ENCODE peak calls at places on chromosomes 13 and 19, in six cellular contexts. One of them, this sample, is unnamed.

GRCh38 chr13:44967656-44968451 is 21.4 kb downstream of the NUFIP1 start:
- DNase-seq in IMR-90: peak; percentile 31
- DNase-seq in fibroblast of lung: peak; percentile 39
- DNase-seq in prostate gland: peak; percentile 44
- DNase-seq in endodermal cell: no peak
- DNase-seq in heart right ventricle: no peak
- DNase-seq in this sample: peak; percentile 23

GRCh38 chr13:99199541-99200432 is 867 bp upstream of the UBAC2 start:
- DNase-seq in IMR-90: no peak
- DNase-seq in fibroblast of lung: peak; percentile 22
- DNase-seq in prostate gland: no peak
- DNase-seq in endodermal cell: no peak
- DNase-seq in heart right ventricle: no peak
- DNase-seq in this sample: peak; percentile 40

GRCh38 chr13:29676535-29676934 is 81.0 kb upstream of the SLC7A1 start:
- DNase-seq in IMR-90: peak; percentile 29
- DNase-seq in fibroblast of lung: peak; percentile 55
- DNase-seq in prostate gland: no peak
- DNase-seq in endodermal cell: no peak
- DNase-seq in heart right ventricle: no peak
- DNase-seq in this sample: no peak

GRCh38 chr19:10286803-10287737 is at the start of gene ICAM4:
- DNase-seq in IMR-90: peak; percentile 29
- DNase-seq in fibroblast of lung: no peak
- DNase-seq in prostate gland: no peak
- DNase-seq in endodermal cell: peak; percentile 83
- DNase-seq in heart right ventricle: peak; percentile 89
- DNase-seq in this sample: peak; percentile 63

GRCh38 chr19:13154241-13154778 is 4.1 kb downstream of the IER2 start:
- DNase-seq in IMR-90: peak; percentile 95
- DNase-seq in fibroblast of lung: peak; percentile 96
- DNase-seq in prostate gland: peak; percentile 91
- DNase-seq in endodermal cell: peak; percentile 69
- DNase-seq in heart right ventricle: peak; percentile 94
- DNase-seq in this sample: peak; percentile 86

GRCh38 chr13:50526771-50527567 is 316.5 kb downstream of the DLEU7 start:
- DNase-seq in IMR-90: no peak
- DNase-seq in fibroblast of lung: no peak
- DNase-seq in prostate gland: peak; percentile 22
- DNase-seq in endodermal cell: no peak
- DNase-seq in heart right ventricle: no peak
- DNase-seq in this sample: peak; percentile 30

GRCh38 chr19:38710928-38711725 is 33.1 kb downstream of the CAPN12 start:
- DNase-seq in IMR-90: no peak
- DNase-seq in fibroblast of lung: no peak
- DNase-seq in prostate gland: peak; percentile 56
- DNase-seq in endodermal cell: no peak
- DNase-seq in heart right ventricle: no peak
- DNase-seq in this sample: no peak

GRCh38 chr13:28744091-28744536 is 25.3 kb upstream of the SLC46A3 start:
- DNase-seq in IMR-90: peak; percentile 80
- DNase-seq in fibroblast of lung: peak; percentile 55
- DNase-seq in prostate gland: no peak
- DNase-seq in endodermal cell: peak; percentile 85
- DNase-seq in heart right ventricle: peak; percentile 11
- DNase-seq in this sample: no peak

GRCh38 chr13:71240906-71241305 is 626.1 kb downstream of the DACH1 start:
- DNase-seq in IMR-90: no peak
- DNase-seq in fibroblast of lung: peak; percentile 19
- DNase-seq in prostate gland: no peak
- DNase-seq in endodermal cell: peak; percentile 39
- DNase-seq in heart right ventricle: no peak
- DNase-seq in this sample: no peak

GRCh38 chr13:97107815-97108534 is 113.7 kb upstream of the OXGR1 start:
- DNase-seq in IMR-90: peak; percentile 10
- DNase-seq in fibroblast of lung: peak; percentile 53
- DNase-seq in prostate gland: no peak
- DNase-seq in endodermal cell: no peak
- DNase-seq in heart right ventricle: no peak
- DNase-seq in this sample: no peak

GRCh38 chr13:40780822-40781401 is 8.5 kb upstream of the SLC25A15 start:
- DNase-seq in IMR-90: peak; percentile 20
- DNase-seq in fibroblast of lung: peak; percentile 37
- DNase-seq in prostate gland: no peak
- DNase-seq in endodermal cell: peak; percentile 58
- DNase-seq in heart right ventricle: no peak
- DNase-seq in this sample: no peak

GRCh38 chr13:101767096-101767495 is 314.6 kb downstream of the ITGBL1 start:
- DNase-seq in IMR-90: no peak
- DNase-seq in fibroblast of lung: no peak
- DNase-seq in prostate gland: no peak
- DNase-seq in endodermal cell: no peak
- DNase-seq in heart right ventricle: no peak
- DNase-seq in this sample: no peak

GRCh38 chr13:59672445-59672844 is 491.3 kb downstream of the DIAPH3 start:
- DNase-seq in IMR-90: no peak
- DNase-seq in fibroblast of lung: no peak
- DNase-seq in prostate gland: no peak
- DNase-seq in endodermal cell: no peak
- DNase-seq in heart right ventricle: no peak
- DNase-seq in this sample: no peak

GRCh38 chr13:59677966-59678814 is 485.5 kb downstream of the DIAPH3 start:
- DNase-seq in IMR-90: peak; percentile 72
- DNase-seq in fibroblast of lung: peak; percentile 53
- DNase-seq in prostate gland: no peak
- DNase-seq in endodermal cell: no peak
- DNase-seq in heart right ventricle: peak; percentile 38
- DNase-seq in this sample: peak; percentile 50

GRCh38 chr19:4568884-4569283 is 9.4 kb upstream of the SEMA6B start:
- DNase-seq in IMR-90: no peak
- DNase-seq in fibroblast of lung: no peak
- DNase-seq in prostate gland: no peak
- DNase-seq in endodermal cell: no peak
- DNase-seq in heart right ventricle: no peak
- DNase-seq in this sample: no peak

GRCh38 chr13:41291246-41291645 is 19.8 kb upstream of the NAA16 start:
- DNase-seq in IMR-90: no peak
- DNase-seq in fibroblast of lung: no peak
- DNase-seq in prostate gland: no peak
- DNase-seq in endodermal cell: no peak
- DNase-seq in heart right ventricle: no peak
- DNase-seq in this sample: no peak

GRCh38 chr13:114089751-114090400 is 42.5 kb downstream of the RASA3 start:
- DNase-seq in IMR-90: no peak
- DNase-seq in fibroblast of lung: no peak
- DNase-seq in prostate gland: no peak
- DNase-seq in endodermal cell: peak; percentile 24
- DNase-seq in heart right ventricle: no peak
- DNase-seq in this sample: peak; percentile 54

GRCh38 chr19:31408460-31409124 is 59.4 kb upstream of the TSHZ3 start:
- DNase-seq in IMR-90: peak; percentile 87
- DNase-seq in fibroblast of lung: peak; percentile 93
- DNase-seq in prostate gland: no peak
- DNase-seq in endodermal cell: no peak
- DNase-seq in heart right ventricle: peak; percentile 29
- DNase-seq in this sample: no peak

GRCh38 chr13:21010621-21011020 is 50.8 kb downstream of the LATS2 start:
- DNase-seq in IMR-90: peak; percentile 47
- DNase-seq in fibroblast of lung: peak; percentile 24
- DNase-seq in prostate gland: no peak
- DNase-seq in endodermal cell: peak; percentile 43
- DNase-seq in heart right ventricle: no peak
- DNase-seq in this sample: no peak

GRCh38 chr13:36130542-36131214 is 504 bp downstream of the DCLK1 start:
- DNase-seq in IMR-90: no peak
- DNase-seq in fibroblast of lung: no peak
- DNase-seq in prostate gland: no peak
- DNase-seq in endodermal cell: peak; percentile 85
- DNase-seq in heart right ventricle: peak; percentile 34
- DNase-seq in this sample: no peak

GRCh38 chr13:57633141-57633949 is 1.8 kb downstream of the PCDH17 start:
- DNase-seq in IMR-90: no peak
- DNase-seq in fibroblast of lung: peak; percentile 50
- DNase-seq in prostate gland: no peak
- DNase-seq in endodermal cell: peak; percentile 95
- DNase-seq in heart right ventricle: peak; percentile 81
- DNase-seq in this sample: peak; percentile 66

GRCh38 chr13:23902975-23903905 is 5.9 kb upstream of the C1QTNF9B start:
- DNase-seq in IMR-90: no peak
- DNase-seq in fibroblast of lung: no peak
- DNase-seq in prostate gland: no peak
- DNase-seq in endodermal cell: peak; percentile 62
- DNase-seq in heart right ventricle: no peak
- DNase-seq in this sample: peak; percentile 15

GRCh38 chr13:75330770-75331169 is 151.2 kb downstream of the TBC1D4 start:
- DNase-seq in IMR-90: no peak
- DNase-seq in fibroblast of lung: no peak
- DNase-seq in prostate gland: no peak
- DNase-seq in endodermal cell: no peak
- DNase-seq in heart right ventricle: no peak
- DNase-seq in this sample: no peak
- H3K4me1 ChIP-seq in IMR-90: peaks cover 4% of the 10 kb centered on the region
- H3K4me1 ChIP-seq in fibroblast of lung: no peaks in the 10 kb centered on the region
- H3K4me1 ChIP-seq in prostate gland: no peaks in the 10 kb centered on the region
- H3K4me1 ChIP-seq in endodermal cell: no peaks in the 10 kb centered on the region
- H3K4me1 ChIP-seq in heart right ventricle: peaks cover 23% of the 10 kb centered on the region
- H3K4me1 ChIP-seq in this sample: peaks cover 4% of the 10 kb centered on the region

GRCh38 chr19:49705919-49706318 is 15.0 kb downstream of the CPT1C start:
- DNase-seq in IMR-90: no peak
- DNase-seq in fibroblast of lung: no peak
- DNase-seq in prostate gland: no peak
- DNase-seq in endodermal cell: no peak
- DNase-seq in heart right ventricle: no peak
- DNase-seq in this sample: no peak

GRCh38 chr19:49701271-49701786 is 10.4 kb downstream of the CPT1C start:
- DNase-seq in IMR-90: no peak
- DNase-seq in fibroblast of lung: no peak
- DNase-seq in prostate gland: no peak
- DNase-seq in endodermal cell: peak; percentile 75
- DNase-seq in heart right ventricle: no peak
- DNase-seq in this sample: no peak

GRCh38 chr19:49710372-49710951 is 19.5 kb downstream of the CPT1C start:
- DNase-seq in IMR-90: peak; percentile 84
- DNase-seq in fibroblast of lung: peak; percentile 65
- DNase-seq in prostate gland: no peak
- DNase-seq in endodermal cell: no peak
- DNase-seq in heart right ventricle: no peak
- DNase-seq in this sample: no peak

GRCh38 chr19:49700563-49700962 is 9.6 kb downstream of the CPT1C start:
- DNase-seq in IMR-90: no peak
- DNase-seq in fibroblast of lung: no peak
- DNase-seq in prostate gland: no peak
- DNase-seq in endodermal cell: no peak
- DNase-seq in heart right ventricle: no peak
- DNase-seq in this sample: no peak

GRCh38 chr19:49704888-49705642 is 14.1 kb downstream of the CPT1C start:
- DNase-seq in IMR-90: no peak
- DNase-seq in fibroblast of lung: no peak
- DNase-seq in prostate gland: no peak
- DNase-seq in endodermal cell: no peak
- DNase-seq in heart right ventricle: no peak
- DNase-seq in this sample: no peak
- H3K4me1 ChIP-seq in IMR-90: no peaks in the 10 kb centered on the region
- H3K4me1 ChIP-seq in fibroblast of lung: no peaks in the 10 kb centered on the region
- H3K4me1 ChIP-seq in prostate gland: no peaks in the 10 kb centered on the region
- H3K4me1 ChIP-seq in endodermal cell: no peaks in the 10 kb centered on the region
- H3K4me1 ChIP-seq in heart right ventricle: no peaks in the 10 kb centered on the region
- H3K4me1 ChIP-seq in this sample: no peaks in the 10 kb centered on the region

DNA sequence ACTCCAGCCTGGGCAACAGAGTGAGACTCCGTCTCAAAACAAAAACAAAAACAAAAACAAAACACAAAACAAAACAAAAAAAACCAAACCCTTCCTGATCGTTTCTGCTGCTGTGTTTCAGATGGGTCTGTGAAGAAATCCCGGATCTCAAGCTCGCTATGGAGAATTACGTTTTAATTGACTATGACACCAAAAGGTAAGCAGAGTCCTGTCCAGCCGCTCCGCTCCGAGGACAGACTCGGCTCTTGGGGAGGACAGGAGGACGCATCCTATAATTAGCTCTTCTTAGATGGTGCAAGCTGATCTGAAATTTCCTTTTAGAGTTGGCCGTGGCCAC is 22.0 kb downstream of the DOT1L start:
- DNase-seq in IMR-90: no peak
- DNase-seq in fibroblast of lung: no peak
- DNase-seq in prostate gland: no peak
- DNase-seq in endodermal cell: no peak
- DNase-seq in heart right ventricle: no peak
- DNase-seq in this sample: no peak
- H3K4me1 ChIP-seq in IMR-90: peaks cover 24% of the 10 kb centered on the region
- H3K4me1 ChIP-seq in fibroblast of lung: peaks cover 34% of the 10 kb centered on the region
- H3K4me1 ChIP-seq in prostate gland: peaks cover 13% of the 10 kb centered on the region
- H3K4me1 ChIP-seq in endodermal cell: no peaks in the 10 kb centered on the region
- H3K4me1 ChIP-seq in heart right ventricle: peaks cover 70% of the 10 kb centered on the region
- H3K4me1 ChIP-seq in this sample: peaks cover 10% of the 10 kb centered on the region

GRCh38 chr13:80278706-80279105 is 62.2 kb downstream of the SPRY2 start:
- DNase-seq in IMR-90: no peak
- DNase-seq in fibroblast of lung: no peak
- DNase-seq in prostate gland: no peak
- DNase-seq in endodermal cell: no peak
- DNase-seq in heart right ventricle: no peak
- DNase-seq in this sample: no peak

GRCh38 chr13:80274643-80275042 is 66.3 kb downstream of the SPRY2 start:
- DNase-seq in IMR-90: peak; percentile 2
- DNase-seq in fibroblast of lung: no peak
- DNase-seq in prostate gland: no peak
- DNase-seq in endodermal cell: no peak
- DNase-seq in heart right ventricle: no peak
- DNase-seq in this sample: no peak

GRCh38 chr13:80273717-80274116 is 67.2 kb downstream of the SPRY2 start:
- DNase-seq in IMR-90: no peak
- DNase-seq in fibroblast of lung: no peak
- DNase-seq in prostate gland: no peak
- DNase-seq in endodermal cell: no peak
- DNase-seq in heart right ventricle: no peak
- DNase-seq in this sample: no peak

DNA sequence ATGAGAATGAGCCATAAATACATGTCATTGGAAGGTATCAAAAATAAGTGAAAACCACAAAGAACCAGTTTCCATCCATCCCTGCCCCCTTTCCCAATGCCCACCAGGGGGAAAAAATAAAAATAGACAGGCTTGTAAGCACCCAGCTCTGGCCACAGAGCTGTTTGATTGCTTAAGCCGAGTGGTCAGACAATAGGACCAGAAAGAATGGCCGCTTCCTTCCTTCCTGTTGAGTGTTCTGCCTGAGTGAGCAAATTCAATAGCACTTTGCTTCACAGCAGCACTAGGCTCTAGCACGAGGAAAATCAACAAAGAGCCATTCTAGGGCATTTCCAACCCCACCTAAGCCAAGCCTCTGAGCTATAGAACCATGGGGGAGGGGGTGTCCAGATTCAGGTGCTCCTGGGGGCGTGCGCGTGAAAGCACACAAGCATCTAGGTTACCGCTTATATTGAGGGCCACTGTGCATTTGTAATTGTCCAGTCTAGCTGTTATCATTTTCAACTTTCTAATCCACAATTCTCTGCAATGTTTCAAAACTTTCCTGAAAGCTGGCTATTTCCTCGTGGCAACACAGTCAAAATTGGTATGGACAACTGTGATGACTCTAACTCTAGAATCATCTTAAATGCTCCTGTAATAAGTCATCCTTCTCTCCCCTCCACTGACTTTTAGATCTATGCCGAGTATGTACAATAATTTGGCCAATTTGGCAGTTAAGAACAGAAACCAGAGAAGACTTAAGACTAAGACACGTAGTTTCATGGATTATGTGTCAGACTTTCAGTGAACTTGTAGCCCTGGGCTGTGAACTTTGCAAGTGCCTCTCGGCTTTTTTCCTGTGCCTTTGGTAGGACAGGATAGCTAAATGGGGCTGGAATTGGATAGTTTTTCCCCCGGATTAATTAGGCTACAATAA is 64.3 kb downstream of the SPRY2 start:
- DNase-seq in IMR-90: peak; percentile 23
- DNase-seq in fibroblast of lung: peak; percentile 79
- DNase-seq in prostate gland: no peak
- DNase-seq in endodermal cell: no peak
- DNase-seq in heart right ventricle: peak; percentile 38
- DNase-seq in this sample: no peak
- H3K4me1 ChIP-seq in IMR-90: no peaks in the 10 kb centered on the region
- H3K4me1 ChIP-seq in fibroblast of lung: no peaks in the 10 kb centered on the region
- H3K4me1 ChIP-seq in prostate gland: no peaks in the 10 kb centered on the region
- H3K4me1 ChIP-seq in endodermal cell: peaks cover 3% of the 10 kb centered on the region
- H3K4me1 ChIP-seq in heart right ventricle: peaks cover 31% of the 10 kb centered on the region
- H3K4me1 ChIP-seq in this sample: no peaks in the 10 kb centered on the region

This sample was measured in body of pancreas.